ENCODE peak calls at places on chromosome 22, in four cellular contexts. One of them, this sample, is unnamed.

GRCh38 chr22:42945736-42946135 is 69.2 kb downstream of the PACSIN2 start:
- DNase-seq in stimulated activated CD8-positive, alpha-beta memory T cell treated with anti-CD3 and anti-CD28 coated beads, Interleukin-15, amount 100 ng/mL, for 1 hour: no peak
- DNase-seq in mucosa of gallbladder: no peak
- DNase-seq in activated CD8-positive, alpha-beta memory T cell treated with anti-CD3 and anti-CD28 coated beads, Interleukin-2, amount 10 ng/mL, durations not matched to agents 7 days and 5 days: peak; percentile 48
- DNase-seq in this sample: no peak

GRCh38 chr22:34297536-34298120 is 377.4 kb upstream of the LARGE1 start:
- DNase-seq in stimulated activated CD8-positive, alpha-beta memory T cell treated with anti-CD3 and anti-CD28 coated beads, Interleukin-15, amount 100 ng/mL, for 1 hour: no peak
- DNase-seq in mucosa of gallbladder: peak; percentile 26
- DNase-seq in activated CD8-positive, alpha-beta memory T cell treated with anti-CD3 and anti-CD28 coated beads, Interleukin-2, amount 10 ng/mL, durations not matched to agents 7 days and 5 days: no peak
- DNase-seq in this sample: no peak

GRCh38 chr22:45163074-45163416 is 680 bp upstream of the NUP50 start:
- DNase-seq in stimulated activated CD8-positive, alpha-beta memory T cell treated with anti-CD3 and anti-CD28 coated beads, Interleukin-15, amount 100 ng/mL, for 1 hour: no peak
- DNase-seq in mucosa of gallbladder: peak; percentile 11
- DNase-seq in activated CD8-positive, alpha-beta memory T cell treated with anti-CD3 and anti-CD28 coated beads, Interleukin-2, amount 10 ng/mL, durations not matched to agents 7 days and 5 days: no peak
- DNase-seq in this sample: no peak

GRCh38 chr22:29006346-29006745 is 55.3 kb downstream of the C22orf31 start:
- DNase-seq in stimulated activated CD8-positive, alpha-beta memory T cell treated with anti-CD3 and anti-CD28 coated beads, Interleukin-15, amount 100 ng/mL, for 1 hour: no peak
- DNase-seq in mucosa of gallbladder: no peak
- DNase-seq in activated CD8-positive, alpha-beta memory T cell treated with anti-CD3 and anti-CD28 coated beads, Interleukin-2, amount 10 ng/mL, durations not matched to agents 7 days and 5 days: no peak
- DNase-seq in this sample: no peak

GRCh38 chr22:44182591-44183588 is 2.2 kb downstream of the PARVG start:
- DNase-seq in stimulated activated CD8-positive, alpha-beta memory T cell treated with anti-CD3 and anti-CD28 coated beads, Interleukin-15, amount 100 ng/mL, for 1 hour: no peak
- DNase-seq in mucosa of gallbladder: peak; percentile 32
- DNase-seq in activated CD8-positive, alpha-beta memory T cell treated with anti-CD3 and anti-CD28 coated beads, Interleukin-2, amount 10 ng/mL, durations not matched to agents 7 days and 5 days: peak; percentile 86
- DNase-seq in this sample: no peak

GRCh38 chr22:19843857-19844422 is 10.7 kb downstream of the GNB1L start:
- DNase-seq in stimulated activated CD8-positive, alpha-beta memory T cell treated with anti-CD3 and anti-CD28 coated beads, Interleukin-15, amount 100 ng/mL, for 1 hour: no peak
- DNase-seq in mucosa of gallbladder: no peak
- DNase-seq in activated CD8-positive, alpha-beta memory T cell treated with anti-CD3 and anti-CD28 coated beads, Interleukin-2, amount 10 ng/mL, durations not matched to agents 7 days and 5 days: no peak
- DNase-seq in this sample: no peak

GRCh38 chr22:32120603-32121002 is 38.5 kb downstream of the C22orf42 start:
- DNase-seq in stimulated activated CD8-positive, alpha-beta memory T cell treated with anti-CD3 and anti-CD28 coated beads, Interleukin-15, amount 100 ng/mL, for 1 hour: no peak
- DNase-seq in mucosa of gallbladder: no peak
- DNase-seq in activated CD8-positive, alpha-beta memory T cell treated with anti-CD3 and anti-CD28 coated beads, Interleukin-2, amount 10 ng/mL, durations not matched to agents 7 days and 5 days: no peak
- DNase-seq in this sample: no peak

GRCh38 chr22:41781508-41781906 is 19.0 kb upstream of the CCDC134 start:
- DNase-seq in stimulated activated CD8-positive, alpha-beta memory T cell treated with anti-CD3 and anti-CD28 coated beads, Interleukin-15, amount 100 ng/mL, for 1 hour: no peak
- DNase-seq in mucosa of gallbladder: no peak
- DNase-seq in activated CD8-positive, alpha-beta memory T cell treated with anti-CD3 and anti-CD28 coated beads, Interleukin-2, amount 10 ng/mL, durations not matched to agents 7 days and 5 days: peak; percentile 54
- DNase-seq in this sample: no peak

GRCh38 chr22:40911772-40912171 is 39.4 kb upstream of the RBX1 start:
- DNase-seq in stimulated activated CD8-positive, alpha-beta memory T cell treated with anti-CD3 and anti-CD28 coated beads, Interleukin-15, amount 100 ng/mL, for 1 hour: no peak
- DNase-seq in mucosa of gallbladder: no peak
- DNase-seq in activated CD8-positive, alpha-beta memory T cell treated with anti-CD3 and anti-CD28 coated beads, Interleukin-2, amount 10 ng/mL, durations not matched to agents 7 days and 5 days: no peak
- DNase-seq in this sample: no peak

GRCh38 chr22:50261615-50262459 is at the start of gene MAPK12:
- DNase-seq in stimulated activated CD8-positive, alpha-beta memory T cell treated with anti-CD3 and anti-CD28 coated beads, Interleukin-15, amount 100 ng/mL, for 1 hour: no peak
- DNase-seq in mucosa of gallbladder: no peak
- DNase-seq in activated CD8-positive, alpha-beta memory T cell treated with anti-CD3 and anti-CD28 coated beads, Interleukin-2, amount 10 ng/mL, durations not matched to agents 7 days and 5 days: no peak
- DNase-seq in this sample: no peak

GRCh38 chr22:39681038-39681861 is 110.7 kb downstream of the CACNA1I start:
- DNase-seq in stimulated activated CD8-positive, alpha-beta memory T cell treated with anti-CD3 and anti-CD28 coated beads, Interleukin-15, amount 100 ng/mL, for 1 hour: no peak
- DNase-seq in mucosa of gallbladder: no peak
- DNase-seq in activated CD8-positive, alpha-beta memory T cell treated with anti-CD3 and anti-CD28 coated beads, Interleukin-2, amount 10 ng/mL, durations not matched to agents 7 days and 5 days: no peak
- DNase-seq in this sample: no peak

GRCh38 chr22:27627444-27627833 is 174.1 kb downstream of the MN1 start:
- DNase-seq in stimulated activated CD8-positive, alpha-beta memory T cell treated with anti-CD3 and anti-CD28 coated beads, Interleukin-15, amount 100 ng/mL, for 1 hour: no peak
- DNase-seq in mucosa of gallbladder: no peak
- DNase-seq in activated CD8-positive, alpha-beta memory T cell treated with anti-CD3 and anti-CD28 coated beads, Interleukin-2, amount 10 ng/mL, durations not matched to agents 7 days and 5 days: no peak
- DNase-seq in this sample: no peak

GRCh38 chr22:32781695-32782094 is 19.8 kb upstream of the TIMP3 start:
- DNase-seq in stimulated activated CD8-positive, alpha-beta memory T cell treated with anti-CD3 and anti-CD28 coated beads, Interleukin-15, amount 100 ng/mL, for 1 hour: no peak
- DNase-seq in mucosa of gallbladder: no peak
- DNase-seq in activated CD8-positive, alpha-beta memory T cell treated with anti-CD3 and anti-CD28 coated beads, Interleukin-2, amount 10 ng/mL, durations not matched to agents 7 days and 5 days: no peak
- DNase-seq in this sample: no peak

GRCh38 chr22:45757068-45757467 is 85.4 kb downstream of the ATXN10 start:
- DNase-seq in stimulated activated CD8-positive, alpha-beta memory T cell treated with anti-CD3 and anti-CD28 coated beads, Interleukin-15, amount 100 ng/mL, for 1 hour: no peak
- DNase-seq in mucosa of gallbladder: no peak
- DNase-seq in activated CD8-positive, alpha-beta memory T cell treated with anti-CD3 and anti-CD28 coated beads, Interleukin-2, amount 10 ng/mL, durations not matched to agents 7 days and 5 days: no peak
- DNase-seq in this sample: no peak

GRCh38 chr22:45268958-45269844 is 15.5 kb upstream of the UPK3A start:
- DNase-seq in stimulated activated CD8-positive, alpha-beta memory T cell treated with anti-CD3 and anti-CD28 coated beads, Interleukin-15, amount 100 ng/mL, for 1 hour: peak; percentile 81
- DNase-seq in mucosa of gallbladder: peak; percentile 84
- DNase-seq in activated CD8-positive, alpha-beta memory T cell treated with anti-CD3 and anti-CD28 coated beads, Interleukin-2, amount 10 ng/mL, durations not matched to agents 7 days and 5 days: peak; percentile 88
- DNase-seq in this sample: no peak

GRCh38 chr22:41517172-41518047 is 26.9 kb downstream of the POLR3H start:
- DNase-seq in stimulated activated CD8-positive, alpha-beta memory T cell treated with anti-CD3 and anti-CD28 coated beads, Interleukin-15, amount 100 ng/mL, for 1 hour: peak; percentile 13
- DNase-seq in mucosa of gallbladder: peak; percentile 84
- DNase-seq in activated CD8-positive, alpha-beta memory T cell treated with anti-CD3 and anti-CD28 coated beads, Interleukin-2, amount 10 ng/mL, durations not matched to agents 7 days and 5 days: no peak
- DNase-seq in this sample: no peak

GRCh38 chr22:24422078-24422665 is 5.2 kb upstream of the ADORA2A start:
- DNase-seq in stimulated activated CD8-positive, alpha-beta memory T cell treated with anti-CD3 and anti-CD28 coated beads, Interleukin-15, amount 100 ng/mL, for 1 hour: no peak
- DNase-seq in mucosa of gallbladder: no peak
- DNase-seq in activated CD8-positive, alpha-beta memory T cell treated with anti-CD3 and anti-CD28 coated beads, Interleukin-2, amount 10 ng/mL, durations not matched to agents 7 days and 5 days: no peak
- DNase-seq in this sample: no peak

GRCh38 chr22:23431337-23432072 is 148.6 kb downstream of the IGLL1 start:
- DNase-seq in stimulated activated CD8-positive, alpha-beta memory T cell treated with anti-CD3 and anti-CD28 coated beads, Interleukin-15, amount 100 ng/mL, for 1 hour: no peak
- DNase-seq in mucosa of gallbladder: peak; percentile 32
- DNase-seq in activated CD8-positive, alpha-beta memory T cell treated with anti-CD3 and anti-CD28 coated beads, Interleukin-2, amount 10 ng/mL, durations not matched to agents 7 days and 5 days: no peak
- DNase-seq in this sample: peak; percentile 72

GRCh38 chr22:37276771-37277170 is 5.5 kb upstream of the CYTH4 start:
- DNase-seq in stimulated activated CD8-positive, alpha-beta memory T cell treated with anti-CD3 and anti-CD28 coated beads, Interleukin-15, amount 100 ng/mL, for 1 hour: no peak
- DNase-seq in mucosa of gallbladder: no peak
- DNase-seq in activated CD8-positive, alpha-beta memory T cell treated with anti-CD3 and anti-CD28 coated beads, Interleukin-2, amount 10 ng/mL, durations not matched to agents 7 days and 5 days: no peak
- DNase-seq in this sample: no peak

GRCh38 chr22:27100789-27101188 is 443.4 kb downstream of the MIAT start:
- DNase-seq in stimulated activated CD8-positive, alpha-beta memory T cell treated with anti-CD3 and anti-CD28 coated beads, Interleukin-15, amount 100 ng/mL, for 1 hour: no peak
- DNase-seq in mucosa of gallbladder: peak; percentile 36
- DNase-seq in activated CD8-positive, alpha-beta memory T cell treated with anti-CD3 and anti-CD28 coated beads, Interleukin-2, amount 10 ng/mL, durations not matched to agents 7 days and 5 days: no peak
- DNase-seq in this sample: no peak

GRCh38 chr22:29480512-29481264 is 670 bp downstream of the NEFH start:
- DNase-seq in stimulated activated CD8-positive, alpha-beta memory T cell treated with anti-CD3 and anti-CD28 coated beads, Interleukin-15, amount 100 ng/mL, for 1 hour: no peak
- DNase-seq in mucosa of gallbladder: peak; percentile 12
- DNase-seq in activated CD8-positive, alpha-beta memory T cell treated with anti-CD3 and anti-CD28 coated beads, Interleukin-2, amount 10 ng/mL, durations not matched to agents 7 days and 5 days: peak; percentile 73
- DNase-seq in this sample: no peak

GRCh38 chr22:36554101-36554500 is 25.1 kb upstream of the EIF3D start:
- DNase-seq in stimulated activated CD8-positive, alpha-beta memory T cell treated with anti-CD3 and anti-CD28 coated beads, Interleukin-15, amount 100 ng/mL, for 1 hour: no peak
- DNase-seq in mucosa of gallbladder: no peak
- DNase-seq in activated CD8-positive, alpha-beta memory T cell treated with anti-CD3 and anti-CD28 coated beads, Interleukin-2, amount 10 ng/mL, durations not matched to agents 7 days and 5 days: no peak
- DNase-seq in this sample: no peak

GRCh38 chr22:17891427-17892167 is 117.3 kb upstream of the BID start:
- DNase-seq in stimulated activated CD8-positive, alpha-beta memory T cell treated with anti-CD3 and anti-CD28 coated beads, Interleukin-15, amount 100 ng/mL, for 1 hour: no peak
- DNase-seq in mucosa of gallbladder: no peak
- DNase-seq in activated CD8-positive, alpha-beta memory T cell treated with anti-CD3 and anti-CD28 coated beads, Interleukin-2, amount 10 ng/mL, durations not matched to agents 7 days and 5 days: no peak
- DNase-seq in this sample: no peak

GRCh38 chr22:29798801-29799200 is 31.6 kb downstream of the UQCR10 start:
- DNase-seq in stimulated activated CD8-positive, alpha-beta memory T cell treated with anti-CD3 and anti-CD28 coated beads, Interleukin-15, amount 100 ng/mL, for 1 hour: no peak
- DNase-seq in mucosa of gallbladder: no peak
- DNase-seq in activated CD8-positive, alpha-beta memory T cell treated with anti-CD3 and anti-CD28 coated beads, Interleukin-2, amount 10 ng/mL, durations not matched to agents 7 days and 5 days: no peak
- DNase-seq in this sample: no peak

GRCh38 chr22:39351689-39352214 is 2.0 kb downstream of the SYNGR1 start:
- DNase-seq in stimulated activated CD8-positive, alpha-beta memory T cell treated with anti-CD3 and anti-CD28 coated beads, Interleukin-15, amount 100 ng/mL, for 1 hour: no peak
- DNase-seq in mucosa of gallbladder: no peak
- DNase-seq in activated CD8-positive, alpha-beta memory T cell treated with anti-CD3 and anti-CD28 coated beads, Interleukin-2, amount 10 ng/mL, durations not matched to agents 7 days and 5 days: peak; percentile 79
- DNase-seq in this sample: peak; percentile 40

GRCh38 chr22:45459235-45459634 is 43.4 kb upstream of the FBLN1 start:
- DNase-seq in stimulated activated CD8-positive, alpha-beta memory T cell treated with anti-CD3 and anti-CD28 coated beads, Interleukin-15, amount 100 ng/mL, for 1 hour: no peak
- DNase-seq in mucosa of gallbladder: no peak
- DNase-seq in activated CD8-positive, alpha-beta memory T cell treated with anti-CD3 and anti-CD28 coated beads, Interleukin-2, amount 10 ng/mL, durations not matched to agents 7 days and 5 days: no peak
- DNase-seq in this sample: no peak

GRCh38 chr22:17370766-17371181 is 1.5 kb downstream of the CECR2 start:
- DNase-seq in stimulated activated CD8-positive, alpha-beta memory T cell treated with anti-CD3 and anti-CD28 coated beads, Interleukin-15, amount 100 ng/mL, for 1 hour: no peak
- DNase-seq in mucosa of gallbladder: no peak
- DNase-seq in activated CD8-positive, alpha-beta memory T cell treated with anti-CD3 and anti-CD28 coated beads, Interleukin-2, amount 10 ng/mL, durations not matched to agents 7 days and 5 days: no peak
- DNase-seq in this sample: no peak

GRCh38 chr22:23495614-23496444 is 84.3 kb downstream of the IGLL1 start:
- DNase-seq in stimulated activated CD8-positive, alpha-beta memory T cell treated with anti-CD3 and anti-CD28 coated beads, Interleukin-15, amount 100 ng/mL, for 1 hour: no peak
- DNase-seq in mucosa of gallbladder: no peak
- DNase-seq in activated CD8-positive, alpha-beta memory T cell treated with anti-CD3 and anti-CD28 coated beads, Interleukin-2, amount 10 ng/mL, durations not matched to agents 7 days and 5 days: peak; percentile 57
- DNase-seq in this sample: no peak

GRCh38 chr22:39303358-39303757 is 16.1 kb downstream of the RPL3 start:
- DNase-seq in stimulated activated CD8-positive, alpha-beta memory T cell treated with anti-CD3 and anti-CD28 coated beads, Interleukin-15, amount 100 ng/mL, for 1 hour: no peak
- DNase-seq in mucosa of gallbladder: peak; percentile 58
- DNase-seq in activated CD8-positive, alpha-beta memory T cell treated with anti-CD3 and anti-CD28 coated beads, Interleukin-2, amount 10 ng/mL, durations not matched to agents 7 days and 5 days: no peak
- DNase-seq in this sample: no peak

GRCh38 chr22:38260760-38261477 is 11.9 kb downstream of the TMEM184B start:
- DNase-seq in stimulated activated CD8-positive, alpha-beta memory T cell treated with anti-CD3 and anti-CD28 coated beads, Interleukin-15, amount 100 ng/mL, for 1 hour: no peak
- DNase-seq in mucosa of gallbladder: no peak
- DNase-seq in activated CD8-positive, alpha-beta memory T cell treated with anti-CD3 and anti-CD28 coated beads, Interleukin-2, amount 10 ng/mL, durations not matched to agents 7 days and 5 days: no peak
- DNase-seq in this sample: no peak

GRCh38 chr22:44210721-44211120 is 30.0 kb downstream of the PARVG start:
- DNase-seq in stimulated activated CD8-positive, alpha-beta memory T cell treated with anti-CD3 and anti-CD28 coated beads, Interleukin-15, amount 100 ng/mL, for 1 hour: no peak
- DNase-seq in mucosa of gallbladder: no peak
- DNase-seq in activated CD8-positive, alpha-beta memory T cell treated with anti-CD3 and anti-CD28 coated beads, Interleukin-2, amount 10 ng/mL, durations not matched to agents 7 days and 5 days: no peak
- DNase-seq in this sample: no peak

GRCh38 chr22:46376096-46376495 is 40.6 kb downstream of the TRMU start:
- DNase-seq in stimulated activated CD8-positive, alpha-beta memory T cell treated with anti-CD3 and anti-CD28 coated beads, Interleukin-15, amount 100 ng/mL, for 1 hour: no peak
- DNase-seq in mucosa of gallbladder: no peak
- DNase-seq in activated CD8-positive, alpha-beta memory T cell treated with anti-CD3 and anti-CD28 coated beads, Interleukin-2, amount 10 ng/mL, durations not matched to agents 7 days and 5 days: no peak
- DNase-seq in this sample: no peak

GRCh38 chr22:24191381-24191841 is 10.1 kb downstream of the SUSD2 start:
- DNase-seq in stimulated activated CD8-positive, alpha-beta memory T cell treated with anti-CD3 and anti-CD28 coated beads, Interleukin-15, amount 100 ng/mL, for 1 hour: no peak
- DNase-seq in mucosa of gallbladder: no peak
- DNase-seq in activated CD8-positive, alpha-beta memory T cell treated with anti-CD3 and anti-CD28 coated beads, Interleukin-2, amount 10 ng/mL, durations not matched to agents 7 days and 5 days: no peak
- DNase-seq in this sample: no peak

GRCh38 chr22:29022101-29022817 is 39.4 kb downstream of the C22orf31 start:
- DNase-seq in stimulated activated CD8-positive, alpha-beta memory T cell treated with anti-CD3 and anti-CD28 coated beads, Interleukin-15, amount 100 ng/mL, for 1 hour: no peak
- DNase-seq in mucosa of gallbladder: peak; percentile 23
- DNase-seq in activated CD8-positive, alpha-beta memory T cell treated with anti-CD3 and anti-CD28 coated beads, Interleukin-2, amount 10 ng/mL, durations not matched to agents 7 days and 5 days: no peak
- DNase-seq in this sample: no peak

GRCh38 chr22:32776397-32776796 is 25.1 kb upstream of the TIMP3 start:
- DNase-seq in stimulated activated CD8-positive, alpha-beta memory T cell treated with anti-CD3 and anti-CD28 coated beads, Interleukin-15, amount 100 ng/mL, for 1 hour: no peak
- DNase-seq in mucosa of gallbladder: no peak
- DNase-seq in activated CD8-positive, alpha-beta memory T cell treated with anti-CD3 and anti-CD28 coated beads, Interleukin-2, amount 10 ng/mL, durations not matched to agents 7 days and 5 days: no peak
- DNase-seq in this sample: no peak

GRCh38 chr22:39656495-39657490 is 86.2 kb downstream of the CACNA1I start:
- DNase-seq in stimulated activated CD8-positive, alpha-beta memory T cell treated with anti-CD3 and anti-CD28 coated beads, Interleukin-15, amount 100 ng/mL, for 1 hour: no peak
- DNase-seq in mucosa of gallbladder: no peak
- DNase-seq in activated CD8-positive, alpha-beta memory T cell treated with anti-CD3 and anti-CD28 coated beads, Interleukin-2, amount 10 ng/mL, durations not matched to agents 7 days and 5 days: no peak
- DNase-seq in this sample: no peak

GRCh38 chr22:45600791-45601730 is 70.6 kb upstream of the ATXN10 start:
- DNase-seq in stimulated activated CD8-positive, alpha-beta memory T cell treated with anti-CD3 and anti-CD28 coated beads, Interleukin-15, amount 100 ng/mL, for 1 hour: no peak
- DNase-seq in mucosa of gallbladder: no peak
- DNase-seq in activated CD8-positive, alpha-beta memory T cell treated with anti-CD3 and anti-CD28 coated beads, Interleukin-2, amount 10 ng/mL, durations not matched to agents 7 days and 5 days: no peak
- DNase-seq in this sample: peak; percentile 55

GRCh38 chr22:44195189-44195871 is 14.6 kb downstream of the PARVG start:
- DNase-seq in stimulated activated CD8-positive, alpha-beta memory T cell treated with anti-CD3 and anti-CD28 coated beads, Interleukin-15, amount 100 ng/mL, for 1 hour: no peak
- DNase-seq in mucosa of gallbladder: no peak
- DNase-seq in activated CD8-positive, alpha-beta memory T cell treated with anti-CD3 and anti-CD28 coated beads, Interleukin-2, amount 10 ng/mL, durations not matched to agents 7 days and 5 days: no peak
- DNase-seq in this sample: no peak

GRCh38 chr22:39592104-39593060 is 21.8 kb downstream of the CACNA1I start:
- DNase-seq in stimulated activated CD8-positive, alpha-beta memory T cell treated with anti-CD3 and anti-CD28 coated beads, Interleukin-15, amount 100 ng/mL, for 1 hour: no peak
- DNase-seq in mucosa of gallbladder: peak; percentile 42
- DNase-seq in activated CD8-positive, alpha-beta memory T cell treated with anti-CD3 and anti-CD28 coated beads, Interleukin-2, amount 10 ng/mL, durations not matched to agents 7 days and 5 days: no peak
- DNase-seq in this sample: no peak

GRCh38 chr22:49324527-49325491 is 502.9 kb downstream of the BRD1 start:
- DNase-seq in stimulated activated CD8-positive, alpha-beta memory T cell treated with anti-CD3 and anti-CD28 coated beads, Interleukin-15, amount 100 ng/mL, for 1 hour: no peak
- DNase-seq in mucosa of gallbladder: peak; percentile 7
- DNase-seq in activated CD8-positive, alpha-beta memory T cell treated with anti-CD3 and anti-CD28 coated beads, Interleukin-2, amount 10 ng/mL, durations not matched to agents 7 days and 5 days: peak; percentile 49
- DNase-seq in this sample: no peak